ENCODE peak calls at places on chromosomes 5 and 9, in seven cellular contexts. D, K, E, X, Q, J and U are unnamed samples. For H3K36me3, the result is how much of the 10 kb centered on the place peaks cover.

GRCh38 chr9:135661801-135662560 is 1.1 kb upstream of the LCN9 start:
- DNase-seq in X (peak), Q (no peak), D (no peak), E (no peak), K (no peak), J (no peak), U (no peak)

GRCh38 chr9:111843971-111844370 is 49.2 kb upstream of the SHOC1 start:
- DNase-seq in J (no peak), D (no peak), K (no peak), X (no peak), E (no peak), Q (no peak), U (no peak)

GRCh38 chr5:147743686-147744332 is 38.7 kb downstream of the JAKMIP2 start:
- DNase-seq in X (no peak), J (peak), Q (no peak), E (no peak), K (no peak), D (no peak), U (no peak)

GRCh38 chr5:140989254-140989653 is 23.0 kb downstream of the PCDHAC2 start:
- DNase-seq in Q (no peak), X (no peak), E (no peak), K (no peak), D (no peak), J (no peak), U (no peak)

GRCh38 chr5:81879936-81880335 is 91.9 kb upstream of the ATG10 start:
- DNase-seq in D (no peak), Q (no peak), J (no peak), K (no peak), E (no peak), X (no peak), U (no peak)

GRCh38 chr9:3023449-3023848 is 179.6 kb upstream of the PUM3 start:
- DNase-seq in K (no peak), E (no peak), X (no peak), Q (no peak), J (no peak), D (no peak), U (no peak)

GRCh38 chr9:120490888-120491595 is 88.9 kb downstream of the CDK5RAP2 start:
- DNase-seq in D (peak), Q (no peak), X (no peak), K (no peak), E (no peak), J (no peak), U (no peak)

GRCh38 chr9:129479217-129480011 is 141.5 kb downstream of the C9orf50 start:
- DNase-seq in D (no peak), K (no peak), X (no peak), Q (no peak), J (no peak), E (no peak), U (no peak)

GRCh38 chr9:113516840-113517577 is 53.5 kb downstream of the RGS3 start:
- DNase-seq in X (peak), K (no peak), J (no peak), Q (no peak), D (peak), E (peak), U (no peak)

GRCh38 chr9:37574996-37575395 is 1.2 kb downstream of the FBXO10 start:
- DNase-seq in E (peak), X (no peak), J (no peak), D (no peak), K (no peak), Q (no peak), U (no peak)

GRCh38 chr9:37575921-37576721 is at the start of gene FBXO10:
- DNase-seq in X (peak), D (peak), Q (peak), J (peak), E (peak), K (peak), U (no peak)

GRCh38 chr9:37575511-37575914 is 667 bp downstream of the FBXO10 start:
- DNase-seq in Q (no peak), E (no peak), D (no peak), X (no peak), J (no peak), K (no peak), U (no peak)

DNA sequence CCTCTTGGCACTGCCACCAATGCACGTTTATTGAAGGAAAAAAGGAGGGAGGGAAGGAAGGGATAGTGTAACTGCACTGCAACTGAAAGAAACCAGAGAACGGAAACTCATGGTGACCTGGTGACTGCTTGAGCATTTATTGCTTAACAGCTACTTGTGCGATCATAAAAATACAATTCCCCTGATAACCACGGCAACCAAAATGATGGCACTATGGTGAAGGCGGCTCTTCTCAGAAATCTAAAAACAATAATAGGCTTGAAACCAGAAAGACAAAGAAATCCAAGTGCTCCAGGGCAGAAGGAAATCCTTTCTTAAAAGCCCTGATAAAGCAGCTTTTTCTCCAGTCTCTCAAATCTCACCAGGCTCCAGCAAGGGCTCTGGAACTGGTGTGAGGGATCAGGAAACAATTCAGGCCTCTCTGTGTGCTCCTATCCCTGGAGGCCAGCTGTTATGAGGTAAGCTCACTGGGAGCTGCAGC is 1.9 kb downstream of the FBXO10 start:
- DNase-seq in J (no peak), E (peak), Q (no peak), D (no peak), K (no peak), X (no peak), U (peak)
- TF ChIP-seq CTCF in J (no peak), E (no peak), Q (no peak), D (no peak), K (no peak), X (no peak), U (no peak)

DNA sequence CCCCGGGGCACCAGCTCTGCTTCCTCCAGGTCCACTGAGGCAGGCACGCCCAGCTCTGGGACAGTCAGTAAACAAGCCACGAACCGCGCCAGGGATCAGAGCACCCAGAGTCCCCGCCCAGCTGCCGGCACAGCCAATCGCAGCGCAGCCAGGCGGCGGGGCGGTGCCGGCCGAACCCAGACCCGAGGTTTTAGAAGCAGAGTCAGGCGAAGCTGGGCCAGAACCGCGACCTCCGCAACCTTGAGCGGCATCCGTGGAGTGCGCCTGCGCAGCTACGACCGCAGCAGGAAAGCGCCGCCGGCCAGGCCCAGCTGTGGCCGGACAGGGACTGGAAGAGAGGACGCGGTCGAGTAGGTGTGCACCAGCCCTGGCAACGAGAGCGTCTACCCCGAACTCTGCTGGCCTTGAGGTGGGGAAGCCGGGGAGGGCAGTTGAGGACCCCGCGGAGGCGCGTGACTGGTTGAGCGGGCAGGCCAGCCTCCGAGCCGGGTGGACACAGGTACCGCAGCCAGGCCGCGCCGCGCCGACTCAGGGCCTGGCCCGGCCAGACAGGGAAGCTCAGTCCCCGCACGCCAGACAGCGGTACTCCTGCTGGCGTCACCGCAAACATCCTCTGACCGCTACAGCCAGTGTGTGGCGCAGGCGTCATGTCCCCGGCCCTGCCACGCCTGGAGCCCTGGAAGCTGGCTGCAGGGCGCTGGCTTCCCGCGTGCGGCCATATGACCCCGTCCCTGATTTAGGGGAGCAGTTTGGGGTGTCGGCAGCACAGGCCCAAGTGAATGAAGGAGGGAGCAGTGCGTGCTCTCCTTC is at the start of gene CTSL:
- DNase-seq in E (peak), D (peak), X (peak), J (peak), Q (peak), K (peak), U (peak)
- H3K4me3 ChIP-seq in E (peak), D (peak), X (peak), J (peak), Q (peak), K (peak), U (peak)

GRCh38 chr5:178207183-178207916 is 3.0 kb downstream of the HNRNPAB start:
- DNase-seq in X (peak), Q (peak), D (no peak), J (peak), E (peak), K (no peak), U (no peak)

GRCh38 chr5:178207917-178208280 is 3.6 kb downstream of the HNRNPAB start:
- DNase-seq in E (no peak), Q (peak), D (no peak), K (no peak), J (no peak), X (peak), U (no peak)

GRCh38 chr5:178205010-178205748 is 846 bp downstream of the HNRNPAB start:
- DNase-seq in E (peak), J (peak), D (peak), X (peak), Q (peak), K (peak), U (no peak)

GRCh38 chr5:178205749-178206047 is 1.4 kb downstream of the HNRNPAB start:
- DNase-seq in K (no peak), Q (no peak), J (no peak), X (no peak), E (no peak), D (no peak), U (no peak)

GRCh38 chr5:178206166-178207101 is 2.1 kb downstream of the HNRNPAB start:
- DNase-seq in Q (peak), X (peak), J (no peak), D (no peak), K (no peak), E (peak), U (no peak)
- H3K36me3 ChIP-seq in Q (under half), X (under half), J (under half), D (under half), K (half or more), E (under half), U (under half)

GRCh38 chr5:94024625-94025024 is 283.2 kb upstream of the POU5F2 start:
- DNase-seq in K (no peak), D (no peak), Q (no peak), X (no peak), J (no peak), E (no peak), U (no peak)

GRCh38 chr5:94024101-94024500 is 282.7 kb upstream of the POU5F2 start:
- DNase-seq in J (no peak), K (no peak), E (peak), D (no peak), X (no peak), Q (no peak), U (no peak)

GRCh38 chr5:94028001-94028400 is 286.6 kb upstream of the POU5F2 start:
- DNase-seq in Q (no peak), D (no peak), E (peak), J (no peak), K (no peak), X (no peak), U (no peak)

GRCh38 chr5:94027145-94027544 is 285.7 kb upstream of the POU5F2 start:
- DNase-seq in K (no peak), D (no peak), J (no peak), E (no peak), Q (no peak), X (no peak), U (no peak)

GRCh38 chr5:94025788-94026473 is 284.5 kb upstream of the POU5F2 start:
- DNase-seq in K (no peak), X (peak), J (no peak), E (no peak), Q (no peak), D (no peak), U (no peak)
- TF ChIP-seq CTCF in K (no peak), X (no peak), J (no peak), E (no peak), Q (no peak), D (no peak), U (no peak)

DNA sequence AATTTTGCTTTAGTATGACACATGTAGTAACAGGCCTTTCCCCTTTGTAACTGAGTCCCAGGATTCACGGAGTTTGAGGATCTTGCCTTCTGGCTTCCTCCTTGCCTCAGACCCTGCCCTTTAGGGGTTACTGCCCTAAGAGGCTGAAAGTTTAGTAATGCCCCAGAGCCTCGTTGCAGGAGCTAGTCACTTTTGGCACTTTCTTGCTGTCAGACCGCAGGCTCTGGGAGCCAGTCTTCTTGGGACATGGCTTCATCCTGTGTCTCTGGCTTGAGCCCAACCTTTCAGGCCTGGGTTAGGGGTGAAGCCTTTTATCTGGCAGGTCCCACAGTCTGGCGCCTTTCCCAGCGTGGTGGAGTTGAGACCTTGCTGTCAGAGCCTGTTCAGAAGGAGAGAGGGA is 185.6 kb upstream of the DMRT1 start:
- DNase-seq in J (peak), E (no peak), D (no peak), K (peak), Q (no peak), X (no peak), U (no peak)
- H3K4me3 ChIP-seq in J (no peak), E (no peak), D (no peak), K (no peak), Q (no peak), X (no peak), U (no peak)

GRCh38 chr9:84140535-84141101 is 160.0 kb downstream of the RMI1 start:
- DNase-seq in D (peak), J (no peak), X (peak), E (peak), Q (peak), K (no peak), U (no peak)

GRCh38 chr9:84145031-84145430 is 164.4 kb downstream of the RMI1 start:
- DNase-seq in Q (no peak), K (no peak), X (no peak), J (no peak), E (no peak), D (no peak), U (no peak)

GRCh38 chr9:84141762-84142370 is 161.3 kb downstream of the RMI1 start:
- DNase-seq in J (no peak), D (no peak), E (no peak), Q (no peak), X (no peak), K (no peak), U (no peak)

GRCh38 chr9:84146893-84147705 is 166.5 kb downstream of the RMI1 start:
- DNase-seq in X (no peak), D (no peak), E (no peak), K (no peak), J (no peak), Q (no peak), U (peak)

DNA sequence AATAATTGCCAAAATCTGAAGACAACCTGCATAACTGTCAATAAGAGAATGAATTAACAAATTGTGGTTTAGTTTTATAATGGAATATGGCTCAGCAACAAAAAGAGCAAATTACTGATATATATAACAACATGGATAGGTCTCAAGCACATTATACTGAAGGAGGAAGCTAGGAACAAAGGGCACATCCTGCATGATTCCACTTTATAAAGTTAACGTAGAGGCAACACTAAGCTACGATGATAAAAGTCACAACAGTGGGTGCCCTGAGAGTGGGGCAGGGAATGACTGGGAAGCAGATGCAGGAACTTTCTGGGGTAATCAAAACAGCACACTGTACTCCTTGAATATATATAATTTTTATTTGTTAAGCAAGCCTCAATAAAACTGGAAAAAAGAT is 165.2 kb downstream of the RMI1 start:
- DNase-seq in X (no peak), E (no peak), J (no peak), K (no peak), Q (no peak), D (no peak), U (no peak)
- H3K36me3 ChIP-seq in X (under half), E (under half), J (under half), K (under half), Q (under half), D (under half), U (under half)

DNA sequence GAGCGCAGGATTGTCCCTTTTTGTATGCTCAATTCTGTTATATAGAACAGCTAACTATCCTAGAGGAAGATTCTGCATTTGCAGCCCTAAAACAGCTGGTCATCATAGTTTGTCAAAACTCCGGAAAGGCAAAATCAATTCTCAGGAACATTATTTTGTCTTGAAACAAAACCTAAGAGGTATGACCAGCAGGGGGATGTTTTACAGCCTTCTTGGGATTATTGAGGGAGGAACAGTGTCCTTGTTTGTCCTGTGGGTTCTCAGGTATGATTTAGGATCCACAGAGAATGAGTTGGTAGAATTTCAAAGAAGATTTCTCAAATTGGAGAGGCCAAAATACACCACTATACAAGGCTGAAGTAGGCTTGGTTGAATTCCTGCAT is 136.4 kb downstream of the ZSWIM6 start:
- DNase-seq in X (no peak), D (no peak), K (no peak), J (no peak), E (no peak), Q (no peak), U (no peak)
- TF ChIP-seq CTCF in X (no peak), D (no peak), K (no peak), J (no peak), E (no peak), Q (no peak), U (peak)

DNA sequence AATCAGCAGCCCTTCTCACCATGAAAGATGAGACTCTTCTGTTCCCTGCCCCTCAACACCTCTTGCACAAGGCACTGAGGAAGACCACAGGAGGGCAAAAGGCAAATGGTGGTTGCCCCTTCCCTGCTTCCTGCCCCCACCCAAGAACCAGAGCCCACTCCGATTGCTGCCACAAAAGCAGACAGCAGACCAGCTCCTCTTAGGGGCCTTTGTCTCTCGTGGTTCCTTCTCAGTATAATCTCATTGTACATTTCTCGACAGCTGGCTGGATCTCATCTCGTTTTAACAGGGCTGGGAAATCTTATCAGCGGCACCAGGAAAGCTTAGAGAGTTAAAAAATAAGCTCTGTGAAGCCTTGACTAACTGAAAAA is 1.1 kb downstream of the MVB12B start:
- DNase-seq in Q (no peak), D (no peak), X (no peak), K (no peak), E (no peak), J (no peak), U (no peak)
- H3K4me3 ChIP-seq in Q (peak), D (no peak), X (peak), K (peak), E (peak), J (peak), U (peak)

GRCh38 chr9:104817437-104817836 is 53.5 kb downstream of the NIPSNAP3B start:
- DNase-seq in J (no peak), X (no peak), Q (no peak), D (no peak), K (no peak), E (no peak), U (no peak)
- H3K36me3 ChIP-seq in J (half or more), X (half or more), Q (under half), D (under half), K (half or more), E (half or more), U (under half)

DNA sequence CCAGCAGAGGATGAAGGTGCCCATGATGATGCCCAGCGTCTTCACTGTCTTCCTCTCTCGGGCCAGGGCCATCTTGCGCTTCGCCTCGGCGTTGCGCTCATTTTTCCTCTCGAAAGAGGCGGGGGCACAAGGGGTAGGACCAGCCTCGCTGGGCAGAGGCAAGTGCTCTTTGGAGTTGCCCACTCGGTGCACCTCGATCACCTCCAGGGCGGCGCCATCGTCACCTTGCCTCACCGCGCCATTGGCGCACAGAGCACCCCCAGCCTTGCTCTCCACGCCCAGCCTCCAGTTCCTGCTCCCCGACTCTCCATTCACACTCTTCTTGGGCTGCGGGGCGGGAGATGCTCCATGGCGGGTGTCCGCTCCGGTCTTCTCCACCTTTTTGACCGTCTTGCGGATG is 1.6 kb downstream of the HTR1A start:
- DNase-seq in K (no peak), E (no peak), J (no peak), X (peak), Q (no peak), D (no peak), U (no peak)
- TF ChIP-seq CTCF in K (no peak), E (no peak), J (no peak), X (no peak), Q (no peak), D (no peak), U (no peak)